ENCODE peak calls at places on chromosomes 16 and 17, in eight cellular contexts. One of them, this sample, is unnamed.

GRCh38 chr17:73420897-73421296 is 109.1 kb upstream of the CDC42EP4 start:
- DNase-seq in GM12864: no peak
- DNase-seq in breast epithelium: no peak
- DNase-seq in psoas muscle: no peak
- DNase-seq in fibroblast of the aortic adventitia: no peak
- DNase-seq in adrenal gland: no peak
- DNase-seq in WERI-Rb-1: no peak
- DNase-seq in A549: peak
- DNase-seq in this sample: no peak

GRCh38 chr16:85879975-85880831 is 18.8 kb upstream of the IRF8 start:
- DNase-seq in A549: no peak
- DNase-seq in fibroblast of the aortic adventitia: no peak
- DNase-seq in adrenal gland: no peak
- DNase-seq in breast epithelium: no peak
- DNase-seq in GM12864: peak
- DNase-seq in WERI-Rb-1: no peak
- DNase-seq in psoas muscle: no peak
- DNase-seq in this sample: no peak

GRCh38 chr16:82509636-82510035 is 117.1 kb upstream of the CDH13 start:
- DNase-seq in adrenal gland: no peak
- DNase-seq in breast epithelium: no peak
- DNase-seq in A549: no peak
- DNase-seq in GM12864: no peak
- DNase-seq in psoas muscle: no peak
- DNase-seq in fibroblast of the aortic adventitia: no peak
- DNase-seq in WERI-Rb-1: no peak
- DNase-seq in this sample: no peak

GRCh38 chr16:19086322-19087199 is 19.1 kb downstream of the COQ7 start:
- DNase-seq in A549: peak
- DNase-seq in breast epithelium: peak
- DNase-seq in psoas muscle: peak
- DNase-seq in fibroblast of the aortic adventitia: peak
- DNase-seq in WERI-Rb-1: peak
- DNase-seq in adrenal gland: peak
- DNase-seq in GM12864: peak
- DNase-seq in this sample: peak

GRCh38 chr17:44793885-44794698 is 35.3 kb downstream of the ADAM11 start:
- DNase-seq in WERI-Rb-1: no peak
- DNase-seq in breast epithelium: no peak
- DNase-seq in fibroblast of the aortic adventitia: no peak
- DNase-seq in adrenal gland: no peak
- DNase-seq in psoas muscle: no peak
- DNase-seq in A549: no peak
- DNase-seq in GM12864: no peak
- DNase-seq in this sample: peak

GRCh38 chr17:7391307-7391706 is 3.0 kb downstream of the PLSCR3 start:
- DNase-seq in breast epithelium: no peak
- DNase-seq in fibroblast of the aortic adventitia: no peak
- DNase-seq in A549: no peak
- DNase-seq in psoas muscle: no peak
- DNase-seq in GM12864: no peak
- DNase-seq in WERI-Rb-1: no peak
- DNase-seq in adrenal gland: no peak
- DNase-seq in this sample: no peak

GRCh38 chr16:81651758-81652718 is 127.1 kb upstream of the PLCG2 start:
- DNase-seq in A549: no peak
- DNase-seq in psoas muscle: no peak
- DNase-seq in fibroblast of the aortic adventitia: no peak
- DNase-seq in adrenal gland: no peak
- DNase-seq in WERI-Rb-1: no peak
- DNase-seq in GM12864: no peak
- DNase-seq in breast epithelium: no peak
- DNase-seq in this sample: no peak

GRCh38 chr17:27430882-27431491 is 25.3 kb upstream of the KSR1 start:
- DNase-seq in adrenal gland: peak
- DNase-seq in A549: peak
- DNase-seq in fibroblast of the aortic adventitia: peak
- DNase-seq in WERI-Rb-1: peak
- DNase-seq in psoas muscle: peak
- DNase-seq in breast epithelium: no peak
- DNase-seq in GM12864: no peak
- DNase-seq in this sample: peak

GRCh38 chr16:22317625-22318024 is 20.4 kb downstream of the POLR3E start:
- DNase-seq in breast epithelium: peak
- DNase-seq in psoas muscle: no peak
- DNase-seq in fibroblast of the aortic adventitia: no peak
- DNase-seq in WERI-Rb-1: no peak
- DNase-seq in adrenal gland: no peak
- DNase-seq in A549: no peak
- DNase-seq in GM12864: no peak
- DNase-seq in this sample: no peak

GRCh38 chr17:21463779-21464407 is 87.7 kb downstream of the KCNJ12 start:
- DNase-seq in psoas muscle: no peak
- DNase-seq in WERI-Rb-1: no peak
- DNase-seq in GM12864: no peak
- DNase-seq in breast epithelium: no peak
- DNase-seq in A549: no peak
- DNase-seq in fibroblast of the aortic adventitia: no peak
- DNase-seq in adrenal gland: no peak
- DNase-seq in this sample: no peak

GRCh38 chr17:81313776-81314409 is 18.8 kb upstream of the SLC38A10 start:
- DNase-seq in WERI-Rb-1: no peak
- DNase-seq in adrenal gland: no peak
- DNase-seq in breast epithelium: no peak
- DNase-seq in fibroblast of the aortic adventitia: no peak
- DNase-seq in GM12864: no peak
- DNase-seq in A549: no peak
- DNase-seq in psoas muscle: no peak
- DNase-seq in this sample: no peak

GRCh38 chr17:45241315-45242011 is 19.8 kb downstream of the FMNL1 start:
- DNase-seq in breast epithelium: peak
- DNase-seq in A549: no peak
- DNase-seq in fibroblast of the aortic adventitia: no peak
- DNase-seq in adrenal gland: no peak
- DNase-seq in WERI-Rb-1: peak
- DNase-seq in psoas muscle: no peak
- DNase-seq in GM12864: no peak
- DNase-seq in this sample: no peak

GRCh38 chr16:7763111-7763510 is 430.5 kb downstream of the RBFOX1 start:
- DNase-seq in A549: no peak
- DNase-seq in fibroblast of the aortic adventitia: no peak
- DNase-seq in adrenal gland: no peak
- DNase-seq in GM12864: no peak
- DNase-seq in psoas muscle: no peak
- DNase-seq in breast epithelium: no peak
- DNase-seq in WERI-Rb-1: no peak
- DNase-seq in this sample: no peak

DNA sequence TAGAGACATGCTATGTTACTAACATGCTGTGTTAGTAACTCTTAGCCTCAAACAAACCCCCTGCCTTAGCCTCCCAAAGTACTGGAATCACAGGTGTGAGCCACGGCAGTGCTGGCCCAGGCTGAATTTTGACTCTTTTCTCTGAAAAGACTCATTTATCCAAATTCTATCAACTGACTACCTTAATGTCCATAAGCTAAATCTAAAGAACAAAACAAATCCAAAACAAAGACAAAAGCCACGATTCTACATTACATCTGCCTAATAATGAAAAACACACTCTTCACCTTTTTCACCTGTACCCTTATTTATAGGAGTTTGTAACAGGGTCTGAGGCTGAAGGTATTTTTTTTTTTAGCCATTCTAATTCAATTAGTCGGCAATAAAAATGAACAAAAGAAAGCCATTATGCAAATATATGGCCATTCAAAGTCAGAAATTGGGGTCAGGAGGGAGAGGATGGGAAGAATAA is 432.5 kb downstream of the RBFOX1 start:
- DNase-seq in WERI-Rb-1: no peak
- DNase-seq in fibroblast of the aortic adventitia: no peak
- DNase-seq in GM12864: no peak
- DNase-seq in psoas muscle: no peak
- DNase-seq in adrenal gland: no peak
- DNase-seq in breast epithelium: no peak
- DNase-seq in A549: no peak
- DNase-seq in this sample: no peak
- H3K4me3 ChIP-seq in WERI-Rb-1: no peak
- H3K4me3 ChIP-seq in fibroblast of the aortic adventitia: no peak
- H3K4me3 ChIP-seq in GM12864: no peak
- H3K4me3 ChIP-seq in psoas muscle: no peak
- H3K4me3 ChIP-seq in adrenal gland: no peak
- H3K4me3 ChIP-seq in breast epithelium: no peak
- H3K4me3 ChIP-seq in A549: no peak
- H3K4me3 ChIP-seq in this sample: no peak

GRCh38 chr16:48999034-48999433 is 282.6 kb downstream of the CBLN1 start:
- DNase-seq in adrenal gland: no peak
- DNase-seq in WERI-Rb-1: no peak
- DNase-seq in psoas muscle: no peak
- DNase-seq in breast epithelium: no peak
- DNase-seq in A549: no peak
- DNase-seq in fibroblast of the aortic adventitia: no peak
- DNase-seq in GM12864: no peak
- DNase-seq in this sample: no peak

GRCh38 chr16:48997946-48998345 is 283.7 kb downstream of the CBLN1 start:
- DNase-seq in breast epithelium: no peak
- DNase-seq in adrenal gland: no peak
- DNase-seq in A549: no peak
- DNase-seq in GM12864: no peak
- DNase-seq in fibroblast of the aortic adventitia: no peak
- DNase-seq in psoas muscle: no peak
- DNase-seq in WERI-Rb-1: no peak
- DNase-seq in this sample: no peak

GRCh38 chr16:49003022-49003421 is 278.6 kb downstream of the CBLN1 start:
- DNase-seq in breast epithelium: no peak
- DNase-seq in WERI-Rb-1: no peak
- DNase-seq in adrenal gland: no peak
- DNase-seq in A549: no peak
- DNase-seq in GM12864: no peak
- DNase-seq in fibroblast of the aortic adventitia: no peak
- DNase-seq in psoas muscle: no peak
- DNase-seq in this sample: no peak

GRCh38 chr16:48999508-48999907 is 282.1 kb downstream of the CBLN1 start:
- DNase-seq in WERI-Rb-1: no peak
- DNase-seq in adrenal gland: no peak
- DNase-seq in breast epithelium: no peak
- DNase-seq in psoas muscle: no peak
- DNase-seq in fibroblast of the aortic adventitia: no peak
- DNase-seq in A549: no peak
- DNase-seq in GM12864: no peak
- DNase-seq in this sample: no peak

GRCh38 chr16:49000594-49000993 is 281.0 kb downstream of the CBLN1 start:
- DNase-seq in psoas muscle: no peak
- DNase-seq in GM12864: no peak
- DNase-seq in adrenal gland: no peak
- DNase-seq in fibroblast of the aortic adventitia: no peak
- DNase-seq in A549: no peak
- DNase-seq in WERI-Rb-1: no peak
- DNase-seq in breast epithelium: no peak
- DNase-seq in this sample: no peak
- TF ChIP-seq CTCF in psoas muscle: peak
- TF ChIP-seq CTCF in GM12864: peak
- TF ChIP-seq CTCF in adrenal gland: no peak
- TF ChIP-seq CTCF in fibroblast of the aortic adventitia: peak
- TF ChIP-seq CTCF in A549: peak
- TF ChIP-seq CTCF in WERI-Rb-1: peak
- TF ChIP-seq CTCF in breast epithelium: no peak
- TF ChIP-seq CTCF in this sample: peak

GRCh38 chr17:56599566-56599965 is 6.1 kb downstream of the NOG start:
- DNase-seq in psoas muscle: no peak
- DNase-seq in GM12864: no peak
- DNase-seq in fibroblast of the aortic adventitia: no peak
- DNase-seq in breast epithelium: no peak
- DNase-seq in WERI-Rb-1: no peak
- DNase-seq in adrenal gland: no peak
- DNase-seq in A549: no peak
- DNase-seq in this sample: no peak
- H3K4me3 ChIP-seq in psoas muscle: no peak
- H3K4me3 ChIP-seq in GM12864: no peak
- H3K4me3 ChIP-seq in fibroblast of the aortic adventitia: no peak
- H3K4me3 ChIP-seq in breast epithelium: no peak
- H3K4me3 ChIP-seq in WERI-Rb-1: no peak
- H3K4me3 ChIP-seq in adrenal gland: no peak
- H3K4me3 ChIP-seq in A549: no peak
- H3K4me3 ChIP-seq in this sample: no peak

GRCh38 chr16:67246081-67246944 is 968 bp downstream of the FHOD1 start:
- DNase-seq in WERI-Rb-1: peak
- DNase-seq in A549: peak
- DNase-seq in fibroblast of the aortic adventitia: peak
- DNase-seq in GM12864: peak
- DNase-seq in adrenal gland: peak
- DNase-seq in psoas muscle: peak
- DNase-seq in breast epithelium: peak
- DNase-seq in this sample: peak
- TF ChIP-seq CTCF in WERI-Rb-1: peak
- TF ChIP-seq CTCF in A549: peak
- TF ChIP-seq CTCF in fibroblast of the aortic adventitia: peak
- TF ChIP-seq CTCF in GM12864: peak
- TF ChIP-seq CTCF in adrenal gland: peak
- TF ChIP-seq CTCF in psoas muscle: peak
- TF ChIP-seq CTCF in breast epithelium: no peak
- TF ChIP-seq CTCF in this sample: peak

GRCh38 chr17:15263680-15264079 is 1.4 kb downstream of the PMP22 start:
- DNase-seq in GM12864: no peak
- DNase-seq in breast epithelium: no peak
- DNase-seq in WERI-Rb-1: no peak
- DNase-seq in adrenal gland: no peak
- DNase-seq in fibroblast of the aortic adventitia: no peak
- DNase-seq in psoas muscle: no peak
- DNase-seq in A549: no peak
- DNase-seq in this sample: peak

GRCh38 chr17:15266325-15266950 is 1.3 kb upstream of the PMP22 start:
- DNase-seq in A549: no peak
- DNase-seq in adrenal gland: no peak
- DNase-seq in GM12864: no peak
- DNase-seq in WERI-Rb-1: no peak
- DNase-seq in breast epithelium: no peak
- DNase-seq in fibroblast of the aortic adventitia: no peak
- DNase-seq in psoas muscle: no peak
- DNase-seq in this sample: no peak

GRCh38 chr17:15263206-15263579 is 1.9 kb downstream of the PMP22 start:
- DNase-seq in psoas muscle: peak
- DNase-seq in A549: peak
- DNase-seq in WERI-Rb-1: no peak
- DNase-seq in fibroblast of the aortic adventitia: peak
- DNase-seq in breast epithelium: peak
- DNase-seq in adrenal gland: peak
- DNase-seq in GM12864: no peak
- DNase-seq in this sample: peak

GRCh38 chr17:15265131-15265530 is at the start of gene PMP22:
- DNase-seq in A549: no peak
- DNase-seq in adrenal gland: no peak
- DNase-seq in fibroblast of the aortic adventitia: peak
- DNase-seq in WERI-Rb-1: no peak
- DNase-seq in breast epithelium: no peak
- DNase-seq in GM12864: no peak
- DNase-seq in psoas muscle: peak
- DNase-seq in this sample: no peak

GRCh38 chr17:15264542-15264941 is 584 bp downstream of the PMP22 start:
- DNase-seq in A549: no peak
- DNase-seq in adrenal gland: no peak
- DNase-seq in breast epithelium: peak
- DNase-seq in psoas muscle: peak
- DNase-seq in fibroblast of the aortic adventitia: no peak
- DNase-seq in WERI-Rb-1: no peak
- DNase-seq in GM12864: no peak
- DNase-seq in this sample: no peak
- H3K4me3 ChIP-seq in A549: no peak
- H3K4me3 ChIP-seq in adrenal gland: no peak
- H3K4me3 ChIP-seq in breast epithelium: peak
- H3K4me3 ChIP-seq in psoas muscle: peak
- H3K4me3 ChIP-seq in fibroblast of the aortic adventitia: peak
- H3K4me3 ChIP-seq in WERI-Rb-1: no peak
- H3K4me3 ChIP-seq in GM12864: no peak
- H3K4me3 ChIP-seq in this sample: no peak

This sample was measured in cardiac fibroblast.